ENCODE peak calls at places on chromosomes 3 and 15, in six cellular contexts. I, T, X, A, J and W are unnamed samples.

GRCh38 chr3:128616516-128617269 is 33.9 kb downstream of the RPN1 start:
- DNase-seq in A (no peak), X (no peak), T (no peak), J (no peak), I (no peak), W (no peak)

GRCh38 chr3:39433642-39434041 is 27.1 kb downstream of the RPSA start:
- DNase-seq in A (no peak), J (peak), T (no peak), I (no peak), X (peak), W (no peak)

GRCh38 chr15:47503884-47504283 is 213.4 kb upstream of the SEMA6D start:
- DNase-seq in T (no peak), A (no peak), I (no peak), J (no peak), X (no peak), W (no peak)

GRCh38 chr3:122695927-122696561 is 15.4 kb downstream of the PARP14 start:
- DNase-seq in I (no peak), T (no peak), X (no peak), A (no peak), J (no peak), W (no peak)

GRCh38 chr3:48595526-48596121 is 495 bp upstream of the COL7A1 start:
- DNase-seq in X (peak), T (no peak), A (peak), I (peak), J (peak), W (no peak)

GRCh38 chr3:71185733-71186455 is 397.6 kb downstream of the FOXP1 start:
- DNase-seq in J (peak), A (peak), X (peak), T (no peak), I (peak), W (no peak)

GRCh38 chr15:40303576-40303975 is 4.2 kb downstream of the PLCB2 start:
- DNase-seq in X (no peak), J (no peak), A (no peak), I (no peak), T (no peak), W (no peak)

GRCh38 chr3:79729096-79729495 is 38.7 kb downstream of the ROBO1 start:
- DNase-seq in J (no peak), I (peak), A (peak), X (peak), T (no peak), W (peak)

GRCh38 chr3:187669675-187670504 is at the start of gene SST:
- DNase-seq in J (peak), T (no peak), X (peak), I (peak), A (peak), W (peak)

GRCh38 chr3:50608278-50608677 is 3.3 kb downstream of the CISH start:
- DNase-seq in A (no peak), X (no peak), I (no peak), T (no peak), J (no peak), W (no peak)

GRCh38 chr15:99443768-99444446 is 121.9 kb upstream of the MEF2A start:
- DNase-seq in T (peak), I (no peak), J (no peak), A (no peak), X (no peak), W (no peak)

GRCh38 chr3:20837676-20838302 is 651.8 kb upstream of the SGO1 start:
- DNase-seq in J (no peak), A (no peak), T (no peak), X (no peak), I (no peak), W (no peak)

GRCh38 chr3:98589331-98589870 is 4.0 kb downstream of the CPOX start:
- DNase-seq in A (no peak), J (peak), T (no peak), X (peak), I (no peak), W (no peak)

GRCh38 chr3:63069780-63070540 is 194.7 kb upstream of the CADPS start:
- DNase-seq in I (no peak), A (no peak), J (no peak), T (no peak), X (no peak), W (no peak)

GRCh38 chr3:16033889-16034687 is 140.4 kb upstream of the GALNT15 start:
- DNase-seq in I (no peak), X (no peak), T (no peak), A (peak), J (peak), W (no peak)

GRCh38 chr3:130901463-130902204 is 7.8 kb downstream of the ATP2C1 start:
- DNase-seq in T (no peak), X (no peak), I (peak), A (peak), J (no peak), W (no peak)

GRCh38 chr15:93105510-93105909 is 16.5 kb upstream of the RGMA start:
- DNase-seq in X (no peak), A (no peak), I (no peak), T (no peak), J (no peak), W (no peak)

GRCh38 chr3:125202197-125202596 is 10.4 kb downstream of the SLC12A8 start:
- DNase-seq in J (peak), X (no peak), A (peak), T (peak), I (no peak), W (no peak)

GRCh38 chr15:48603123-48603500 is 42.4 kb downstream of the FBN1 start:
- DNase-seq in X (peak), T (no peak), J (no peak), I (no peak), A (peak), W (no peak)

GRCh38 chr15:35281515-35281914 is 196.4 kb upstream of the NANOGP8 start:
- DNase-seq in T (no peak), J (peak), A (peak), X (no peak), I (no peak), W (no peak)

GRCh38 chr3:149417174-149417573 is 39.7 kb upstream of the TM4SF1 start:
- DNase-seq in T (peak), J (no peak), I (no peak), A (no peak), X (no peak), W (no peak)

GRCh38 chr3:173825731-173826130 is 428.2 kb downstream of the NLGN1 start:
- DNase-seq in T (no peak), A (peak), I (no peak), J (peak), X (no peak), W (no peak)

GRCh38 chr3:154430014-154430413 is at the start of gene GPR149:
- DNase-seq in X (peak), A (peak), I (no peak), J (no peak), T (no peak), W (no peak)

GRCh38 chr15:71136159-71137137 is 21.2 kb downstream of the THSD4 start:
- DNase-seq in A (peak), J (peak), T (no peak), I (no peak), X (peak), W (no peak)

GRCh38 chr15:35186346-35186745 is 101.3 kb upstream of the NANOGP8 start:
- DNase-seq in A (no peak), T (no peak), J (no peak), X (no peak), I (no peak), W (no peak)

GRCh38 chr15:73650387-73651126 is 17.4 kb upstream of the NPTN start:
- DNase-seq in J (peak), I (peak), X (peak), A (peak), T (no peak), W (no peak)

GRCh38 chr15:83843511-83843910 is 189.6 kb downstream of the ADAMTSL3 start:
- DNase-seq in T (no peak), I (no peak), J (peak), X (peak), A (peak), W (no peak)

GRCh38 chr3:179948740-179949139 is 88.0 kb downstream of the PEX5L start:
- DNase-seq in T (no peak), I (no peak), X (no peak), A (no peak), J (no peak), W (no peak)

GRCh38 chr3:97291901-97292300 is 472.7 kb upstream of the ARL6 start:
- DNase-seq in A (no peak), J (no peak), I (no peak), T (no peak), X (no peak), W (no peak)

GRCh38 chr15:44033894-44034293 is 161.2 kb downstream of the FRMD5 start:
- DNase-seq in T (no peak), X (peak), J (peak), A (peak), I (peak), W (no peak)

GRCh38 chr3:123244128-123244527 is 42.4 kb downstream of the SEC22A start:
- DNase-seq in X (no peak), I (peak), J (no peak), T (no peak), A (peak), W (peak)

GRCh38 chr3:53040361-53040820 is 5.5 kb downstream of the SFMBT1 start:
- DNase-seq in X (no peak), I (no peak), A (peak), T (no peak), J (peak), W (no peak)

GRCh38 chr3:53032609-53033008 is 13.3 kb downstream of the SFMBT1 start:
- DNase-seq in X (no peak), T (no peak), J (no peak), I (no peak), A (no peak), W (no peak)

GRCh38 chr3:53039376-53039752 is 6.5 kb downstream of the SFMBT1 start:
- DNase-seq in T (no peak), A (no peak), J (no peak), X (no peak), I (no peak), W (no peak)

GRCh38 chr3:53038679-53039375 is 7.0 kb downstream of the SFMBT1 start:
- DNase-seq in J (no peak), A (peak), T (no peak), X (no peak), I (no peak), W (no peak)

GRCh38 chr3:53036063-53036619 is 9.7 kb downstream of the SFMBT1 start:
- DNase-seq in I (no peak), X (no peak), T (no peak), J (no peak), A (no peak), W (no peak)
- TF ChIP-seq CTCF in I (no peak), X (no peak), T (no peak), J (no peak), A (no peak), W (no peak)

DNA sequence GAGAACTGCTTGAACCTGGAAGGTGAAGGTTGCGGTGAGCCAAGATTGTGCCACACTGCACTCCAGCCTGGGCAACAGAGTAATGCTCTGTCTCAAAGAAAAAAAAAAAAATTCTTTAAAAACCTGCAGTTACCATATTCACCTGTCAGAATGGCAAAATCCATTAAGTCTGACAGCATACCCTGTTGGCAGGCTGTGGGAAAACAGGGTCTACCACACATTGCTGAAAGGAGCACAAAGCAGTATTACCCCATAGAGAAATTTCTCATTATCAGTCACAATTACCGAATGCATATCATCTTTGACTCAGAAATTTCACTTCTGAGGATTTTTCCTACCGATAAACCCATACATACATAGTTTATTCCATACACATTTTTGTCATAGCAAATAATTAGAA is 264.1 kb upstream of the SLCO3A1 start:
- DNase-seq in A (no peak), T (no peak), X (no peak), J (no peak), I (no peak), W (no peak)
- TF ChIP-seq CTCF in A (no peak), T (no peak), X (no peak), J (no peak), I (peak), W (no peak)

GRCh38 chr3:119834754-119835365 is 53.0 kb downstream of the NR1I2 start:
- DNase-seq in T (no peak), A (no peak), J (no peak), X (no peak), I (no peak), W (no peak)

GRCh38 chr3:119827209-119827608 is 45.3 kb downstream of the NR1I2 start:
- DNase-seq in T (no peak), X (no peak), J (no peak), A (no peak), I (no peak), W (no peak)

GRCh38 chr3:119829431-119829830 is 47.5 kb downstream of the NR1I2 start:
- DNase-seq in T (no peak), X (no peak), J (no peak), A (no peak), I (no peak), W (no peak)

GRCh38 chr3:119831941-119832371 is 50.1 kb downstream of the NR1I2 start:
- DNase-seq in X (peak), I (no peak), J (peak), T (no peak), A (no peak), W (no peak)

DNA sequence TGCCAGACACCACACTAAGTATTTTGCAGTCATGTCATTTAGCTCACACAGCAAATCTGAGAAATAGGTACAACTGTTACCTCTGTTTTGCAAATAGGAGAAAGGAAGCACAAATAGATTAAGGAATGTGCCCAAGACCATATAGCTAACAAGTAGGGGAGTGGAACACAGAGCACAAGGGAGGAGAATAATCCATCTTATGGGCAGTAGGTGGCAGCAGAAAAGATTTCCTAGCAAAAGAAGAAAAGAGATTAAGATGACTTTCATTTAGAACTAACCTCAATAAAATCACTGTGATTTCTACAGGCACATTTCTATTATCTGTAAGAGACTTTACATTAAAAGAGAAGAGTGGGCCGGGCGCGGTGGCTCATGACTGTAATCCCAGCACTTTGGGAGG is 49.1 kb downstream of the NR1I2 start:
- DNase-seq in A (no peak), I (no peak), X (peak), T (no peak), J (no peak), W (no peak)
- TF ChIP-seq CTCF in A (peak), I (peak), X (peak), T (no peak), J (peak), W (no peak)

DNA sequence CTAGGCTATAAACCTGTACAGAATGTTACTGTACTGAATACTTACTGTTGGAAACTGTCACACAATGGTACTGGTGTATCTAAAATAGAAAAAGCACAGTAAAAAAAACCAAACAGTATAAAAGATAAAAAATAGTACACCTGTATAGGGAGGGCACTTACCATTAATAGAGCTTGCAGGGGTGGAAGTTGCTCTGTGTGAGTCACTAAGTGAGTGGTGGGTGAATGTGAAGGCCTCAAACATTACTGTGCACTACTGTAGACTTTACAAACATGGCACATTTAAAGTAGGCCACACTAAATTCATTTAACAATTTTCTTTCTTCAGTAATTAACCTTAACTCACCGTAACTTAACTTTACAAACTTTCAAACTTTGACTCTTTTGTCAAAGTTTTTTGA is 22.0 kb downstream of the B3GALNT1 start:
- DNase-seq in I (no peak), T (no peak), J (no peak), A (no peak), X (no peak), W (no peak)
- TF ChIP-seq CTCF in I (no peak), T (no peak), J (no peak), A (no peak), X (no peak), W (no peak)

GRCh38 chr3:40845447-40845846 is 320.7 kb downstream of the ZNF621 start:
- DNase-seq in A (no peak), J (no peak), X (no peak), T (no peak), I (no peak), W (no peak)

GRCh38 chr3:40848411-40848810 is 323.7 kb downstream of the ZNF621 start:
- DNase-seq in I (no peak), X (no peak), A (no peak), T (no peak), J (no peak), W (no peak)

GRCh38 chr3:40845916-40846315 is 321.2 kb downstream of the ZNF621 start:
- DNase-seq in I (no peak), T (no peak), J (no peak), X (no peak), A (no peak), W (no peak)

GRCh38 chr3:40846466-40846865 is 321.7 kb downstream of the ZNF621 start:
- DNase-seq in T (no peak), X (no peak), A (no peak), J (no peak), I (no peak), W (no peak)

GRCh38 chr3:40847571-40847992 is 322.8 kb downstream of the ZNF621 start:
- DNase-seq in T (no peak), A (peak), I (no peak), J (no peak), X (peak), W (no peak)
- TF ChIP-seq CTCF in T (no peak), A (peak), I (peak), J (no peak), X (no peak), W (no peak)